ENCODE peak calls at places on chromosomes 3 and 15, in four cellular contexts. I, P, D and J are unnamed samples.

GRCh38 chr15:90706394-90707327 is 10.5 kb upstream of the BLM start:
- DNase-seq in I (no peak), P (no peak), D (no peak), J (no peak)

GRCh38 chr3:154018100-154018696 is 103.0 kb upstream of the ARHGEF26 start:
- DNase-seq in I (peak; percentile 46), P (no peak), D (no peak), J (peak; percentile 21)

GRCh38 chr15:37877851-37878577 is 56.4 kb upstream of the TMCO5A start:
- DNase-seq in I (no peak), P (peak; percentile 54), D (no peak), J (peak; percentile 38)

GRCh38 chr3:77038468-77038927 is 1.4 kb upstream of the ROBO2 start:
- DNase-seq in I (peak; percentile 77), P (peak; percentile 70), D (peak; percentile 77), J (peak; percentile 78)

GRCh38 chr15:73319460-73320245 is 49.1 kb downstream of the HCN4 start:
- DNase-seq in I (no peak), P (no peak), D (no peak), J (no peak)

GRCh38 chr3:112579697-112580096 is 17.9 kb downstream of the SLC35A5 start:
- DNase-seq in I (no peak), P (no peak), D (no peak), J (no peak)

GRCh38 chr15:70853855-70854668 is at the start of gene LARP6:
- DNase-seq in I (no peak), P (no peak), D (peak; percentile 49), J (no peak)

GRCh38 chr15:78616506-78616905 is 4.3 kb downstream of the CHRNA3 start:
- DNase-seq in I (no peak), P (no peak), D (no peak), J (no peak)

GRCh38 chr15:43277901-43278300 is 11.2 kb upstream of the TGM5 start:
- DNase-seq in I (no peak), P (no peak), D (no peak), J (no peak)

GRCh38 chr3:142523921-142524566 is 54.5 kb downstream of the ATR start:
- DNase-seq in I (no peak), P (no peak), D (no peak), J (no peak)

GRCh38 chr15:92205255-92205739 is 188.4 kb upstream of the ST8SIA2 start:
- DNase-seq in I (no peak), P (no peak), D (no peak), J (no peak)

GRCh38 chr15:88388702-88389101 is 78.5 kb downstream of the MRPL46 start:
- DNase-seq in I (no peak), P (no peak), D (no peak), J (no peak)

GRCh38 chr15:21270474-21270873 is 169.8 kb downstream of the POTEB3 start:
- DNase-seq in I (no peak), P (no peak), D (no peak), J (no peak)

GRCh38 chr3:10555263-10555662 is 49.9 kb upstream of the ATP2B2 start:
- DNase-seq in I (no peak), P (no peak), D (no peak), J (no peak)

GRCh38 chr15:80697316-80697715 is 2.2 kb downstream of the ABHD17C start:
- DNase-seq in I (peak; percentile 54), P (no peak), D (no peak), J (no peak)

GRCh38 chr15:42890161-42890913 is 30.2 kb downstream of the TTBK2 start:
- DNase-seq in I (no peak), P (peak; percentile 49), D (no peak), J (peak; percentile 22)

GRCh38 chr15:33195283-33195682 is 769 bp upstream of the FMN1 start:
- DNase-seq in I (no peak), P (no peak), D (no peak), J (no peak)

GRCh38 chr15:33581032-33581431 is 270.3 kb downstream of the RYR3 start:
- DNase-seq in I (no peak), P (no peak), D (no peak), J (peak; percentile 44)

GRCh38 chr3:169618894-169619792 is 44.4 kb downstream of the MECOM start:
- DNase-seq in I (no peak), P (no peak), D (no peak), J (no peak)

GRCh38 chr15:39084683-39085530 is 496.0 kb upstream of the THBS1 start:
- DNase-seq in I (no peak), P (peak; percentile 49), D (no peak), J (peak; percentile 40)

GRCh38 chr15:27495963-27496459 is 525.0 kb downstream of the GABRG3 start:
- DNase-seq in I (no peak), P (no peak), D (no peak), J (no peak)

GRCh38 chr15:61069369-61070075 is 159.6 kb downstream of the RORA start:
- DNase-seq in I (no peak), P (no peak), D (no peak), J (no peak)

GRCh38 chr15:71957026-71957425 is 146.7 kb downstream of the NR2E3 start:
- DNase-seq in I (no peak), P (no peak), D (no peak), J (no peak)

GRCh38 chr3:49781415-49782199 is 4.7 kb downstream of the IP6K1 start:
- DNase-seq in I (peak; percentile 23), P (no peak), D (no peak), J (no peak)

GRCh38 chr15:25439456-25439836 is 622 bp upstream of the UBE3A start:
- DNase-seq in I (peak; percentile 70), P (no peak), D (no peak), J (no peak)

GRCh38 chr3:187878776-187879524 is 133.7 kb upstream of the BCL6 start:
- DNase-seq in I (no peak), P (no peak), D (no peak), J (peak; percentile 7)

GRCh38 chr15:96336643-96337353 is 6.3 kb downstream of the NR2F2 start:
- DNase-seq in I (no peak), P (no peak), D (peak; percentile 25), J (no peak)

GRCh38 chr15:37078566-37078965 is 21.8 kb downstream of the MEIS2 start:
- DNase-seq in I (no peak), P (no peak), D (no peak), J (no peak)

GRCh38 chr3:170553788-170554620 is 31.9 kb downstream of the SLC7A14 start:
- DNase-seq in I (no peak), P (no peak), D (no peak), J (no peak)

GRCh38 chr3:183181606-183182005 is 19.1 kb upstream of the LAMP3 start:
- DNase-seq in I (no peak), P (no peak), D (no peak), J (no peak)
- H3K4me3 ChIP-seq in I (no peak overlapping the region), P (no peak overlapping the region), D (no peak overlapping the region), J (no peak overlapping the region)

GRCh38 chr3:70857926-70858325 is 545.5 kb upstream of the MDFIC2 start:
- DNase-seq in I (no peak), P (no peak), D (no peak), J (no peak)

GRCh38 chr3:70856414-70857162 is 544.1 kb upstream of the MDFIC2 start:
- DNase-seq in I (no peak), P (peak; percentile 64), D (no peak), J (no peak)

GRCh38 chr3:70861855-70862254 is 549.4 kb upstream of the MDFIC2 start:
- DNase-seq in I (no peak), P (no peak), D (no peak), J (no peak)

GRCh38 chr3:70863049-70863448 is 550.6 kb upstream of the MDFIC2 start:
- DNase-seq in I (no peak), P (no peak), D (no peak), J (no peak)

DNA sequence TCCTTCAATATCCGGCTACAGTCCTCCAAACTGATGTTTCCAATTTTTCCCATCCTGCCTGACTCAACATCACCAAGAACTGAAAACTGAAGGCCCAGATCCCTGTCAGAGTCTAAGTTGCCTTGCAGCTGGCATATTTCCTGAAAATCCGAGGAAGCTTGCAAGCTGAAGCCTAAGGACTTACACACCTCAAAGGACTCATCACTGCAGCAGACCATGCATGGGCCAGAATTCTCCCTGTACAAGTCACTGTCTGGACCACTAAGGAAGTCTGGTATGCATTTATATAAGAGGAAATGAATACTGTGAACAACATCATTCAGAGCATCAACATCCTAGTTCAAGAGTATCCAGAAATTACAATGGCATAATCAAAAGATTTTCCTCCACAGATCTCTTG is 548.8 kb upstream of the MDFIC2 start:
- DNase-seq in I (no peak), P (no peak), D (no peak), J (no peak)
- TF ChIP-seq CTCF in I (no peak), P (no peak), D (no peak), J (no peak)

GRCh38 chr3:150237490-150237889 is 170.6 kb upstream of the TSC22D2 start:
- DNase-seq in I (no peak), P (no peak), D (no peak), J (no peak)

GRCh38 chr3:150238995-150239612 is 169.0 kb upstream of the TSC22D2 start:
- DNase-seq in I (no peak), P (no peak), D (no peak), J (no peak)

GRCh38 chr3:150239764-150240163 is 168.3 kb upstream of the TSC22D2 start:
- DNase-seq in I (no peak), P (no peak), D (no peak), J (no peak)

GRCh38 chr3:150236683-150237082 is 171.4 kb upstream of the TSC22D2 start:
- DNase-seq in I (no peak), P (no peak), D (no peak), J (no peak)

GRCh38 chr3:150238043-150238802 is 169.9 kb upstream of the TSC22D2 start:
- DNase-seq in I (no peak), P (no peak), D (no peak), J (no peak)
- H3K4me3 ChIP-seq in I (no peak overlapping the region), P (no peak overlapping the region), D (no peak overlapping the region), J (no peak overlapping the region)

DNA sequence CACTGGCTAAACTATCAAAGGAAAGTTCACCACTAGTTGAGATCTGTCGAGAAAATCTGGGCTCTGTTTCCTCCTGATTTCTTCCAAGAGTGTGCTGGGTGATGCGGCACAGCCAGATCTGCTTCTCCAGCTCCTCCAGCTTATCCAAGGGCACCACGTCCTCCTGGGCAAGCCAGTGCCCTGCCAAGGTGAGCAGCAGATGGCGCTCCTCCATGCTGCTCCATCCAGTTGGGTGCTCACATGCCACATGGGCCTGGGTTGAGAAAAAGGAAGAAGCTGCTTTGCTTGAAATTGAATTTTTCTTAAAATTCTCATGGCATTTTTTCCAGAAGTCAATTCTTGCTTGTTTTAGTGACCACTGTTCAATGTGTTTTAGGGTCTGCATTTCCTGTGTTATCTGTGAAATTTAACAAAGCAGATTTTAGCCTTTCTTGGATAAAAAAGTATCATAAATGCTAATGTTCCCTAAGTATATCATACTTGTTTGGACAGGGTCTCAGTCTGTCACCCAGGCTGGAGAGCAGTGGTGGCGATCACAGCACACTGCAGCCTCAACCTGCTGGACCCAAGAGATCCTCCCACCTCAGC is 47.3 kb downstream of the EIF3J start:
- DNase-seq in I (peak; percentile 77), P (no peak), D (no peak), J (no peak)
- TF ChIP-seq CTCF in I (peak; percentile 54), P (peak; percentile 29), D (no peak), J (peak; percentile 61)